ENCODE peak calls at places on chromosomes 5 and 9, in seven cellular contexts. E is activated T-helper 1 cell treated with Interleukin-2 at 50 U/mL for 16 hours; Z is EH; B is body of pancreas; P is T-helper 1 cell; C is stimulated activated CD8-positive, alpha-beta memory T cell treated with anti-CD3 and anti-CD28 coated beads, Interleukin-2, amount 100 ng/mL, for 1 hour; Y is MCF 10A. H is an unnamed sample.

GRCh38 chr5:123278284-123278683 is 144.9 kb downstream of the CEP120 start:
- DNase-seq in C (no peak), P (no peak), E (no peak), B (no peak), Y (peak), Z (no peak), H (no peak)

GRCh38 chr9:111050819-111051218 is 12.5 kb upstream of the LPAR1 start:
- DNase-seq in C (no peak), Y (peak), E (no peak), B (no peak), Z (peak), P (no peak), H (peak)

GRCh38 chr9:22117511-22118388 is 108.6 kb upstream of the CDKN2B start:
- DNase-seq in B (no peak), E (no peak), C (no peak), P (no peak), Y (no peak), Z (peak), H (peak)

GRCh38 chr5:1118231-1118698 is 6.4 kb upstream of the SLC12A7 start:
- DNase-seq in C (no peak), P (no peak), E (no peak), Y (peak), Z (no peak), B (no peak), H (peak)

GRCh38 chr5:30450153-30450552 is 743.3 kb upstream of the CDH6 start:
- DNase-seq in E (no peak), Z (no peak), B (no peak), C (no peak), Y (no peak), P (no peak), H (no peak)

GRCh38 chr5:39270172-39270848 is 50.9 kb upstream of the FYB1 start:
- DNase-seq in C (no peak), E (no peak), B (no peak), P (no peak), Y (no peak), Z (no peak), H (no peak)

GRCh38 chr9:94945191-94946144 is 219.0 kb downstream of the AOPEP start:
- DNase-seq in Z (peak), P (no peak), C (no peak), E (no peak), B (peak), Y (peak), H (peak)

GRCh38 chr5:134024811-134025210 is 20.0 kb upstream of the VDAC1 start:
- DNase-seq in C (no peak), Z (no peak), Y (no peak), E (no peak), B (no peak), P (no peak), H (no peak)

GRCh38 chr9:121463026-121463827 is 36.4 kb downstream of the GGTA1 start:
- DNase-seq in Y (peak), Z (peak), P (no peak), B (peak), C (no peak), E (no peak), H (peak)

GRCh38 chr9:71506821-71507220 is 261.5 kb downstream of the CEMIP2 start:
- DNase-seq in C (no peak), P (no peak), Z (peak), E (no peak), B (no peak), Y (peak), H (peak)

GRCh38 chr9:20624201-20625002 is 2.1 kb upstream of the MLLT3 start:
- DNase-seq in Z (peak), P (peak), E (peak), B (peak), C (peak), Y (peak), H (peak)